ENCODE peak calls at places on chromosome 14, in four cellular contexts. B is choroid plexus epithelial cell, W is HEK293T, S is OCI-M1. D is an unnamed sample.
A peak's percentile ranks its signal among the peaks of the same experiment; 100 is the strongest.

GRCh38 chr14:54629635-54630360 is 62.9 kb downstream of the SAMD4A start:
- DNase-seq in B (no peak), W (no peak), S (no peak), D (no peak)

GRCh38 chr14:83913466-83913865 is 1616.5 kb upstream of the FLRT2 start:
- DNase-seq in B (peak; percentile 5), W (no peak), S (no peak), D (no peak)

GRCh38 chr14:91273273-91273884 is 28.9 kb upstream of the GPR68 start:
- DNase-seq in B (no peak), W (no peak), S (no peak), D (no peak)

GRCh38 chr14:92637228-92637627 is 111.2 kb downstream of the LGMN start:
- DNase-seq in B (peak; percentile 81), W (no peak), S (no peak), D (no peak)

GRCh38 chr14:96978525-96979272 is 181.5 kb downstream of the VRK1 start:
- DNase-seq in B (no peak), W (peak; percentile 22), S (no peak), D (no peak)

GRCh38 chr14:70886421-70887206 is 20.6 kb upstream of the PCNX1 start:
- DNase-seq in B (no peak), W (no peak), S (peak; percentile 91), D (no peak)

GRCh38 chr14:65864993-65865392 is 452.5 kb downstream of the FUT8 start:
- DNase-seq in B (no peak), W (no peak), S (no peak), D (no peak)

GRCh38 chr14:23149745-23150144 is 30.7 kb upstream of the CEBPE start:
- DNase-seq in B (no peak), W (no peak), S (no peak), D (no peak)

GRCh38 chr14:61121293-61121897 is 140.3 kb downstream of the SLC38A6 start:
- DNase-seq in B (no peak), W (no peak), S (no peak), D (peak; percentile 60)

GRCh38 chr14:68269136-68269535 is 449.6 kb downstream of the RAD51B start:
- DNase-seq in B (no peak), W (no peak), S (no peak), D (no peak)

GRCh38 chr14:47422191-47422590 is 253.2 kb downstream of the MDGA2 start:
- DNase-seq in B (no peak), W (no peak), S (no peak), D (no peak)

GRCh38 chr14:47675489-47676300 is at the start of gene MDGA2:
- DNase-seq in B (peak; percentile 16), W (peak; percentile 63), S (no peak), D (peak; percentile 5)

GRCh38 chr14:100692256-100692655 is 34.4 kb upstream of the DLK1 start:
- DNase-seq in B (no peak), W (no peak), S (no peak), D (no peak)

GRCh38 chr14:22052795-22053194 is 379.2 kb upstream of the OR4E1 start:
- DNase-seq in B (no peak), W (no peak), S (no peak), D (no peak)

GRCh38 chr14:95683793-95684192 is 2.4 kb upstream of the TCL1B start:
- DNase-seq in B (no peak), W (peak; percentile 73), S (peak; percentile 33), D (no peak)

GRCh38 chr14:83300454-83301064 is 1766.9 kb upstream of the SEL1L start:
- DNase-seq in B (peak; percentile 72), W (peak; percentile 6), S (peak; percentile 65), D (peak; percentile 56)

GRCh38 chr14:84825481-84825880 is 704.5 kb upstream of the FLRT2 start:
- DNase-seq in B (peak; percentile 13), W (no peak), S (no peak), D (peak; percentile 1)

GRCh38 chr14:67068246-67068645 is 121.0 kb upstream of the GARIN2 start:
- DNase-seq in B (peak; percentile 9), W (no peak), S (no peak), D (peak; percentile 34)

GRCh38 chr14:94612174-94612573 is at the start of gene SERPINA3:
- DNase-seq in B (peak; percentile 76), W (no peak), S (no peak), D (peak; percentile 46)

GRCh38 chr14:61662437-61663311 is 32.6 kb upstream of the HIF1A start:
- DNase-seq in B (peak; percentile 83), W (no peak), S (peak; percentile 39), D (peak; percentile 89)

GRCh38 chr14:105045710-105046326 is 19.4 kb downstream of the GPR132 start:
- DNase-seq in B (peak; percentile 82), W (peak; percentile 92), S (peak; percentile 92), D (peak; percentile 86)

GRCh38 chr14:53055003-53055402 is 98.1 kb downstream of the DDHD1 start:
- DNase-seq in B (peak; percentile 83), W (peak; percentile 40), S (peak; percentile 71), D (peak; percentile 77)

GRCh38 chr14:58107947-58108552 is 44.0 kb downstream of the ARMH4 start:
- DNase-seq in B (peak; percentile 89), W (peak; percentile 44), S (peak; percentile 66), D (peak; percentile 83)

GRCh38 chr14:91202234-91202974 is 42.1 kb downstream of the GPR68 start:
- DNase-seq in B (no peak), W (no peak), S (peak; percentile 95), D (peak; percentile 48)

GRCh38 chr14:58535084-58535483 is 102.7 kb upstream of the DACT1 start:
- DNase-seq in B (peak; percentile 60), W (no peak), S (peak; percentile 16), D (peak; percentile 60)

GRCh38 chr14:104519721-104520120 is 59.8 kb upstream of the C14orf180 start:
- DNase-seq in B (no peak), W (no peak), S (no peak), D (no peak)

GRCh38 chr14:104094709-104095425 is 9.4 kb downstream of the ASPG start:
- DNase-seq in B (peak; percentile 62), W (peak; percentile 91), S (peak; percentile 67), D (peak; percentile 55)

GRCh38 chr14:65880507-65880906 is 468.0 kb downstream of the FUT8 start:
- DNase-seq in B (no peak), W (no peak), S (no peak), D (peak; percentile 53)

GRCh38 chr14:34099630-34100029 is 148.8 kb upstream of the EGLN3 start:
- DNase-seq in B (no peak), W (no peak), S (no peak), D (no peak)

GRCh38 chr14:103329421-103330347 is 4.4 kb upstream of the EIF5 start:
- DNase-seq in B (peak; percentile 69), W (no peak), S (peak; percentile 84), D (peak; percentile 81)

GRCh38 chr14:24425704-24426103 is 3.8 kb downstream of the CBLN3 start:
- DNase-seq in B (peak; percentile 93), W (no peak), S (peak; percentile 92), D (peak; percentile 91)

GRCh38 chr14:69572634-69573135 is 2.0 kb downstream of the CCDC177 start:
- DNase-seq in B (no peak), W (no peak), S (no peak), D (no peak)

GRCh38 chr14:66379116-66379515 is 107.1 kb upstream of the CCDC196 start:
- DNase-seq in B (no peak), W (no peak), S (no peak), D (no peak)

GRCh38 chr14:90814806-90815566 is 1.2 kb downstream of the TTC7B start:
- DNase-seq in B (no peak), W (no peak), S (no peak), D (no peak)

GRCh38 chr14:95038521-95039250 is 118.6 kb downstream of the DICER1 start:
- DNase-seq in B (no peak), W (no peak), S (no peak), D (no peak)

GRCh38 chr14:91128699-91129098 is 14.8 kb downstream of the DGLUCY start:
- DNase-seq in B (no peak), W (no peak), S (no peak), D (no peak)

GRCh38 chr14:58815046-58815701 is 177.4 kb downstream of the DACT1 start:
- DNase-seq in B (peak; percentile 74), W (no peak), S (no peak), D (peak; percentile 55)

GRCh38 chr14:73786942-73787759 is 64.5 kb upstream of the PTGR2 start:
- DNase-seq in B (peak; percentile 37), W (peak; percentile 56), S (peak; percentile 50), D (no peak)

D was measured in cardiac fibroblast.